ENCODE peak calls at places on chromosomes 7 and 10, in nine cellular contexts. P is CD8-positive, alpha-beta memory T cell; M is heart right ventricle; V is right lobe of liver; U is lower lobe of right lung; J is NT2/D1; W is neuronal stem cell; X is mammary epithelial cell; A is cardiac muscle cell. D is an unnamed sample.

GRCh38 chr7:414681-415560 is 104.7 kb downstream of the PDGFA start:
- DNase-seq in M (no peak), V (peak; percentile 14), J (no peak), P (peak; percentile 42), X (no peak), W (no peak), U (peak; percentile 35), A (no peak), D (peak; percentile 13)

GRCh38 chr7:29224726-29225125 is 30.2 kb downstream of the CHN2 start:
- DNase-seq in V (no peak), A (no peak), P (no peak), W (no peak), J (no peak), X (peak; percentile 19), M (no peak), U (no peak), D (no peak)

GRCh38 chr7:70589010-70589409 is 542.9 kb upstream of the GALNT17 start:
- DNase-seq in J (no peak), V (no peak), A (no peak), P (no peak), X (no peak), M (no peak), W (no peak), U (no peak), D (no peak)

GRCh38 chr10:33506838-33507661 is 172.6 kb upstream of the NRP1 start:
- DNase-seq in V (no peak), A (peak; percentile 31), M (no peak), J (no peak), X (peak; percentile 83), W (no peak), U (no peak), P (no peak), D (no peak)

GRCh38 chr7:140983802-140984201 is 30.9 kb downstream of the MRPS33 start:
- DNase-seq in M (no peak), V (no peak), W (no peak), X (no peak), A (no peak), P (no peak), J (peak; percentile 3), U (no peak), D (no peak)

GRCh38 chr10:95845411-95845810 is 62.4 kb upstream of the CC2D2B start:
- DNase-seq in V (no peak), X (no peak), J (no peak), P (no peak), U (no peak), W (no peak), M (no peak), A (no peak), D (no peak)

GRCh38 chr7:106068538-106068961 is 43.6 kb downstream of the SYPL1 start:
- DNase-seq in V (no peak), P (no peak), X (no peak), U (no peak), A (no peak), W (no peak), J (no peak), M (no peak), D (no peak)

GRCh38 chr7:148264933-148265557 is 325.5 kb upstream of the C7orf33 start:
- DNase-seq in A (peak; percentile 55), P (no peak), J (peak; percentile 39), V (no peak), X (peak; percentile 16), M (no peak), U (no peak), W (no peak), D (no peak)

GRCh38 chr7:158255558-158255957 is 332.1 kb downstream of the PTPRN2 start:
- DNase-seq in M (no peak), U (no peak), A (no peak), W (no peak), X (no peak), J (no peak), V (no peak), P (no peak), D (no peak)

GRCh38 chr7:129388353-129389098 is 45.7 kb upstream of the STRIP2 start:
- DNase-seq in J (no peak), U (no peak), A (no peak), M (no peak), V (no peak), W (no peak), P (no peak), X (no peak), D (no peak)

GRCh38 chr7:149772236-149772820 is 1.1 kb downstream of the ZNF467 start:
- DNase-seq in U (peak; percentile 79), P (peak; percentile 54), J (no peak), V (peak; percentile 85), X (no peak), A (no peak), M (peak; percentile 35), W (peak; percentile 56), D (no peak)

GRCh38 chr7:140456627-140457051 is 22.7 kb downstream of the MKRN1 start:
- DNase-seq in J (no peak), W (no peak), M (no peak), V (no peak), A (no peak), U (no peak), P (no peak), X (no peak), D (no peak)

GRCh38 chr10:30503700-30504462 is 69.9 kb downstream of the MAP3K8 start:
- DNase-seq in U (no peak), W (no peak), M (no peak), A (peak; percentile 84), X (no peak), J (no peak), P (no peak), V (peak; percentile 59), D (no peak)

GRCh38 chr7:127189074-127189473 is 63.7 kb downstream of the GRM8 start:
- DNase-seq in U (no peak), M (no peak), A (no peak), P (no peak), W (no peak), V (no peak), X (no peak), J (no peak), D (no peak)

GRCh38 chr7:30079880-30080279 is 51.7 kb downstream of the PLEKHA8 start:
- DNase-seq in A (no peak), M (no peak), J (no peak), X (no peak), W (no peak), V (no peak), P (no peak), U (no peak), D (no peak)

GRCh38 chr10:121027390-121027789 is 176.2 kb downstream of the WDR11 start:
- DNase-seq in P (no peak), X (no peak), J (no peak), A (no peak), W (no peak), U (no peak), M (no peak), V (no peak), D (no peak)

GRCh38 chr10:124162136-124162535 is 68.7 kb upstream of the CHST15 start:
- DNase-seq in V (no peak), X (no peak), J (no peak), U (no peak), P (no peak), A (no peak), W (no peak), M (no peak), D (no peak)

DNA sequence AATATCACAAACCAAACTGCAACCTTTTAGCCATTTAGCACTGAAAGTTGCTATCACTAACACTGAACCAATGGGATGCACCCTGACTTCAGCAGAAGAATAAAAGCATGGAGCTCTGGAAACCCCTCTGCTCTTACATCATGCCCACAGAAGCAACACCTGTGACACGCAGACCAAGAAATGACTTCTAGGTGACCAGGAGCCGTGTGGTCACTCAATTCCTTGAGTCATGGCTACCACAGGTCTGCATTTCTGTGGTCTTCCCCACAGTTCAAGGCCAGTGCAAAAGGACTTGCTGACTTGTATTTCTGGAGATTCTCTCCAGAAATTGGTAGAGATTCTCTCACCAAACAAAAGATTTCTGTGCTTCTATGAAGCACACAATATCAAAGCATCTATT is 38.3 kb downstream of the NRCAM start:
- DNase-seq in U (no peak), J (no peak), X (no peak), A (no peak), W (no peak), P (no peak), V (no peak), M (no peak), D (no peak)
- H3K4me1 ChIP-seq in U (no peaks in the 10 kb centered on the region), J (no peaks in the 10 kb centered on the region), X (peaks cover 27% of the 10 kb centered on the region), A (no peaks in the 10 kb centered on the region), W (peaks cover 19% of the 10 kb centered on the region), P (no peaks in the 10 kb centered on the region), V (no peaks in the 10 kb centered on the region), M (peaks cover 8% of the 10 kb centered on the region), D (peaks cover 9% of the 10 kb centered on the region)

DNA sequence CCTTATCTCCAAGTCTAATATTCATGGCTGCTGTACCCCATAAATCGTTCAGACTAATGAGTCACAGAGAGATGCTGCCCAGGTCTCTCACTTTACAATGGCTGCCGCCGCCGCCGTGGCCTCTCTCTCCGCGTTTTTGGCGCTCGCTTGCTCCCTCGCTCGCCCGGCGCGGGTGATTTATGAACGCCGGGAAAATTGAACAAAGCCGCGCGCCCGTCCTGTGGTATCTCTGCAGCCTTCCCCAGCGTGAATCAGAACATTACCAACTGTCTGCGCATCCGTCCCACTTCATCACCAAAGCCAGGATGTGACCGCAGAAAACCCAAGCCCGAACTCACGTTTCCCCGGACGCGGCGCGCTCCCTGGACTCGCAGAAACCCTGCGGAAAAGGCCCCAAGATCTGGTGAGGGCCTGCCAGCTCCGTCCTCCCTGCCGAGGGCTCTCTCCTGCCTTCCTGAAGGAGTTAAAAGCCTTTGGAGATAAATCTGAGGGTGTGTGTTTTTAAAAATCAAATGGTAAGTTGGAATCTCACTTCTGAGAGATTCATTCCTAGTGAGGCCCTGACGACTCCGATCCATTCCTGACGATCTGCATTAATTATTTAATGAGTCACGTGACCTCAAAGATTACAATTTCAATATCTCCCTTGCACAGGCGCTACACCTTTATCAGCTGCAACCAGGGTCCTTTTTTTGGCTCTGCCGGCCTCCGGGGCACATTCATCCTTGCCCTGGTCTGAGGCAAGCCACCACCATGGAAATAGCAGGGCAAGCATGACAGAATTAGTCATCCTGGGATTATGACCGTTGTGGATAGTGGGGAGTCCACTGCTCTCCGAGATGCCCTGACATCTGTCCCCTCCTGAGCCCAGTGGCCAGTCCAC is 6.2 kb downstream of the HOXA4 start:
- DNase-seq in U (no peak), P (no peak), V (no peak), W (no peak), M (no peak), X (peak; percentile 87), J (no peak), A (no peak), D (no peak)
- H3K4me1 ChIP-seq in U (peaks cover 44% of the 10 kb centered on the region), P (no peaks in the 10 kb centered on the region), V (peaks cover 18% of the 10 kb centered on the region), W (no peaks in the 10 kb centered on the region), M (no peaks in the 10 kb centered on the region), X (peaks cover 39% of the 10 kb centered on the region), J (no peaks in the 10 kb centered on the region), A (no peaks in the 10 kb centered on the region), D (no peaks in the 10 kb centered on the region)

DNA sequence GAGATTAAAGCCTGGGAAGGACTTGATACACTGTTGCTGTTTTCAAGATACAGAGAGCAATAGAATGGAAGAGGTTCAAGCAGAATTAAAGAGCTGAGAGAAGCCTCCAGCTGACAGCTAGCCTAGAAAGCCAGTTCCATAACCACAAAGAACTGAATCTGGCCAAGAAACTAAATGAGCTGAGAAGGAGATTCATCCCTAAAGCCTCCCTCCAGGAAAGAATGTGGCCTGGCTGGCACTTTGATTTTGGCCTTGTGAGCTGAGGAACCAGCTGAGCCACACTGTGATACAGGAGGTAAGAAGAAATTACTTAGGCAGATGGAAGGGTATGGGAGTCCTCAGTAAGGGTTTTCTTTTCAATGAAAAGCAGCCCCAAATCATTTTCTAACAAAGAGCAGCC is 324.1 kb downstream of the PHF14 start:
- DNase-seq in P (no peak), X (no peak), J (no peak), U (no peak), M (no peak), W (no peak), V (no peak), A (no peak), D (no peak)
- H3K4me1 ChIP-seq in P (no peaks in the 10 kb centered on the region), X (no peaks in the 10 kb centered on the region), J (no peaks in the 10 kb centered on the region), U (no peaks in the 10 kb centered on the region), M (no peaks in the 10 kb centered on the region), W (no peaks in the 10 kb centered on the region), V (no peaks in the 10 kb centered on the region), A (no peaks in the 10 kb centered on the region), D (no peaks in the 10 kb centered on the region)

GRCh38 chr10:97752956-97753355 is 16.0 kb downstream of the ZFYVE27 start:
- DNase-seq in W (no peak), P (no peak), X (no peak), A (no peak), M (no peak), U (no peak), V (no peak), J (no peak), D (no peak)
- H3K4me1 ChIP-seq in W (no peaks in the 10 kb centered on the region), P (no peaks in the 10 kb centered on the region), X (no peaks in the 10 kb centered on the region), A (peaks cover 5% of the 10 kb centered on the region), M (no peaks in the 10 kb centered on the region), U (no peaks in the 10 kb centered on the region), V (no peaks in the 10 kb centered on the region), J (no peaks in the 10 kb centered on the region), D (no peaks in the 10 kb centered on the region)